ENCODE peak calls at places on chromosome 7, in nine cellular contexts. Z is A549; G is psoas muscle; K is GM23248; N is effector memory CD4-positive, alpha-beta T cell; M is adrenal gland; H is suprapubic skin; C is breast epithelium; D is endothelial cell of umbilical vein. L is an unnamed sample. For H3K4me1, the result is how much of the 10 kb centered on the place peaks cover.

GRCh38 chr7:45184326-45185027 is 26.9 kb downstream of the RAMP3 start:
- DNase-seq in Z (no peak), G (no peak), K (no peak), N (no peak), M (peak), H (peak), C (peak), D (no peak), L (no peak)

GRCh38 chr7:936131-937054 is 18.1 kb downstream of the ADAP1 start:
- DNase-seq in Z (peak), G (no peak), K (peak), N (no peak), M (no peak), H (peak), C (no peak), D (no peak), L (no peak)

GRCh38 chr7:43004076-43004475 is 71.9 kb downstream of the MRPL32 start:
- DNase-seq in Z (no peak), G (no peak), K (no peak), N (no peak), M (no peak), H (no peak), C (no peak), D (no peak), L (no peak)

GRCh38 chr7:125857606-125858005 is 928.0 kb upstream of the POT1 start:
- DNase-seq in Z (no peak), G (no peak), K (no peak), N (no peak), M (no peak), H (no peak), C (no peak), D (no peak), L (no peak)

GRCh38 chr7:149071641-149072437 is 18.7 kb downstream of the ZNF786 start:
- DNase-seq in Z (peak), G (peak), K (no peak), N (peak), M (no peak), H (no peak), C (no peak), D (no peak), L (peak)

GRCh38 chr7:922334-923107 is 32.0 kb downstream of the ADAP1 start:
- DNase-seq in Z (no peak), G (peak), K (no peak), N (no peak), M (no peak), H (no peak), C (peak), D (no peak), L (no peak)

GRCh38 chr7:44633254-44634186 is 27.1 kb downstream of the OGDH start:
- DNase-seq in Z (no peak), G (peak), K (peak), N (peak), M (peak), H (peak), C (peak), D (peak), L (peak)

GRCh38 chr7:137996386-137996851 is 5.5 kb downstream of the CREB3L2 start:
- DNase-seq in Z (no peak), G (peak), K (peak), N (no peak), M (peak), H (peak), C (no peak), D (peak), L (no peak)

GRCh38 chr7:121608785-121609184 is 212.7 kb upstream of the FAM3C start:
- DNase-seq in Z (no peak), G (no peak), K (no peak), N (no peak), M (peak), H (no peak), C (no peak), D (no peak), L (no peak)

GRCh38 chr7:475951-476441 is 43.6 kb downstream of the PDGFA start:
- DNase-seq in Z (no peak), G (no peak), K (no peak), N (no peak), M (no peak), H (peak), C (no peak), D (no peak), L (no peak)

GRCh38 chr7:137508437-137509175 is 165.1 kb upstream of the PTN start:
- DNase-seq in Z (no peak), G (no peak), K (peak), N (no peak), M (no peak), H (no peak), C (no peak), D (peak), L (no peak)

GRCh38 chr7:63376873-63377272 is 621.8 kb upstream of the ZNF722 start:
- DNase-seq in Z (no peak), G (no peak), K (no peak), N (no peak), M (no peak), H (no peak), C (no peak), D (no peak), L (no peak)

GRCh38 chr7:57404343-57404966 is 45.5 kb upstream of the ZNF716 start:
- DNase-seq in Z (no peak), G (peak), K (no peak), N (no peak), M (peak), H (no peak), C (no peak), D (no peak), L (no peak)

GRCh38 chr7:42262907-42263466 is 26.0 kb upstream of the GLI3 start:
- DNase-seq in Z (no peak), G (peak), K (peak), N (no peak), M (no peak), H (peak), C (no peak), D (no peak), L (no peak)

GRCh38 chr7:89104748-89105685 is 309.5 kb upstream of the TEX47 start:
- DNase-seq in Z (no peak), G (no peak), K (peak), N (no peak), M (no peak), H (no peak), C (no peak), D (no peak), L (no peak)

GRCh38 chr7:138565451-138566114 is 105.5 kb downstream of the TRIM24 start:
- DNase-seq in Z (no peak), G (no peak), K (peak), N (no peak), M (peak), H (no peak), C (no peak), D (peak), L (no peak)

GRCh38 chr7:28630350-28630749 is 218.0 kb downstream of the CREB5 start:
- DNase-seq in Z (no peak), G (no peak), K (peak), N (no peak), M (no peak), H (no peak), C (no peak), D (no peak), L (no peak)

GRCh38 chr7:110870926-110871325 is 220.0 kb upstream of the LRRN3 start:
- DNase-seq in Z (no peak), G (no peak), K (no peak), N (no peak), M (no peak), H (no peak), C (no peak), D (no peak), L (no peak)

GRCh38 chr7:28298870-28299484 is 113.3 kb upstream of the CREB5 start:
- DNase-seq in Z (peak), G (no peak), K (peak), N (no peak), M (peak), H (no peak), C (no peak), D (peak), L (no peak)

GRCh38 chr7:42639930-42640329 is 271.9 kb downstream of the C7orf25 start:
- DNase-seq in Z (no peak), G (no peak), K (peak), N (no peak), M (no peak), H (no peak), C (no peak), D (no peak), L (no peak)

GRCh38 chr7:51315393-51316261 is 982 bp downstream of the COBL start:
- DNase-seq in Z (peak), G (peak), K (peak), N (no peak), M (peak), H (no peak), C (peak), D (no peak), L (no peak)

GRCh38 chr7:75722381-75722780 is 16.4 kb downstream of the HIP1 start:
- DNase-seq in Z (no peak), G (no peak), K (no peak), N (no peak), M (no peak), H (no peak), C (no peak), D (no peak), L (no peak)

GRCh38 chr7:10934292-10934691 is 39.4 kb upstream of the PHF14 start:
- DNase-seq in Z (no peak), G (no peak), K (peak), N (no peak), M (no peak), H (no peak), C (no peak), D (no peak), L (no peak)

GRCh38 chr7:108340856-108341411 is 115.3 kb downstream of the NRCAM start:
- DNase-seq in Z (no peak), G (no peak), K (no peak), N (no peak), M (no peak), H (no peak), C (no peak), D (no peak), L (no peak)

GRCh38 chr7:77246031-77246430 is 46.4 kb upstream of the FGL2 start:
- DNase-seq in Z (no peak), G (no peak), K (no peak), N (no peak), M (no peak), H (no peak), C (no peak), D (no peak), L (no peak)

GRCh38 chr7:124072603-124073324 is 39.9 kb upstream of the TMEM229A start:
- DNase-seq in Z (no peak), G (no peak), K (peak), N (no peak), M (no peak), H (no peak), C (no peak), D (peak), L (no peak)

DNA sequence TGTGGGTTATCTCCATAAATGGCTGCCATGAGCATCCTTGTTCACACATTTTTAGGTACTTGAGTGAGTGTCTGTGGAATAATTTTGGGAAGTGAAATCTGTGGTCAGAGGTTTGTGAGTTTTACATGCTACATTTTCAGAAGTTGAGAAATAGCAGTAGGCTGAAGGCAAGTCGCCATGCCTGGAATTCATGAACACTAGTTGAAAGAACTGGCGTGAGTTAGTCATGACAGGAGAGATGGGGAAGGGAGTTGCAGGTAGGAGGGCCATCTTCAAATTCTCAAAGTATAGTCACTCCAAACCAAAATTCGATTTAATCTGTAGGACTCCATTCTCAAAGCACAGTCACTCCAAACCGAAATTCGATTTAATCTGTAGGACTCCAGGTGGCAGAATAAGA is 89.6 kb downstream of the EGFR start:
- DNase-seq in Z (no peak), G (no peak), K (no peak), N (no peak), M (no peak), H (no peak), C (no peak), D (no peak), L (no peak)
- H3K4me1 ChIP-seq in Z (half or more), G (half or more), K (half or more), N (under half), M (under half), H (half or more), C (under half), D (under half), L (under half)

GRCh38 chr7:106283831-106284515 is 810 bp downstream of the NAMPT start:
- DNase-seq in Z (no peak), G (peak), K (peak), N (no peak), M (peak), H (peak), C (peak), D (peak), L (peak)

GRCh38 chr7:106282852-106283251 is 1.9 kb downstream of the NAMPT start:
- DNase-seq in Z (no peak), G (no peak), K (no peak), N (no peak), M (no peak), H (no peak), C (no peak), D (no peak), L (no peak)

GRCh38 chr7:106284516-106285050 is at the start of gene NAMPT:
- DNase-seq in Z (no peak), G (peak), K (peak), N (peak), M (peak), H (peak), C (peak), D (peak), L (no peak)

GRCh38 chr7:106282374-106282773 is 2.4 kb downstream of the NAMPT start:
- DNase-seq in Z (no peak), G (no peak), K (no peak), N (no peak), M (no peak), H (no peak), C (no peak), D (no peak), L (no peak)

GRCh38 chr7:106283501-106283830 is 1.3 kb downstream of the NAMPT start:
- DNase-seq in Z (no peak), G (no peak), K (no peak), N (no peak), M (no peak), H (no peak), C (no peak), D (no peak), L (no peak)
- H3K27ac ChIP-seq in Z (peak), G (peak), K (peak), N (peak), M (peak), H (peak), C (peak), D (peak), L (peak)

GRCh38 chr7:32929430-32930161 is 27.6 kb upstream of the FKBP9 start:
- DNase-seq in Z (no peak), G (no peak), K (no peak), N (no peak), M (no peak), H (no peak), C (no peak), D (no peak), L (no peak)
- H3K4me1 ChIP-seq in Z (under half), G (under half), K (under half), N (under half), M (under half), H (under half), C (under half), D (under half), L (under half)

GRCh38 chr7:102044641-102044983 is 227.2 kb downstream of the CUX1 start:
- DNase-seq in Z (no peak), G (no peak), K (peak), N (no peak), M (no peak), H (no peak), C (peak), D (no peak), L (no peak)

GRCh38 chr7:102046373-102047117 is 229.1 kb downstream of the CUX1 start:
- DNase-seq in Z (no peak), G (no peak), K (peak), N (no peak), M (no peak), H (no peak), C (no peak), D (no peak), L (no peak)

GRCh38 chr7:102047167-102047566 is 229.7 kb downstream of the CUX1 start:
- DNase-seq in Z (no peak), G (no peak), K (no peak), N (no peak), M (no peak), H (no peak), C (no peak), D (no peak), L (no peak)

GRCh38 chr7:102045681-102046372 is 228.4 kb downstream of the CUX1 start:
- DNase-seq in Z (no peak), G (no peak), K (no peak), N (no peak), M (no peak), H (no peak), C (no peak), D (no peak), L (no peak)

DNA sequence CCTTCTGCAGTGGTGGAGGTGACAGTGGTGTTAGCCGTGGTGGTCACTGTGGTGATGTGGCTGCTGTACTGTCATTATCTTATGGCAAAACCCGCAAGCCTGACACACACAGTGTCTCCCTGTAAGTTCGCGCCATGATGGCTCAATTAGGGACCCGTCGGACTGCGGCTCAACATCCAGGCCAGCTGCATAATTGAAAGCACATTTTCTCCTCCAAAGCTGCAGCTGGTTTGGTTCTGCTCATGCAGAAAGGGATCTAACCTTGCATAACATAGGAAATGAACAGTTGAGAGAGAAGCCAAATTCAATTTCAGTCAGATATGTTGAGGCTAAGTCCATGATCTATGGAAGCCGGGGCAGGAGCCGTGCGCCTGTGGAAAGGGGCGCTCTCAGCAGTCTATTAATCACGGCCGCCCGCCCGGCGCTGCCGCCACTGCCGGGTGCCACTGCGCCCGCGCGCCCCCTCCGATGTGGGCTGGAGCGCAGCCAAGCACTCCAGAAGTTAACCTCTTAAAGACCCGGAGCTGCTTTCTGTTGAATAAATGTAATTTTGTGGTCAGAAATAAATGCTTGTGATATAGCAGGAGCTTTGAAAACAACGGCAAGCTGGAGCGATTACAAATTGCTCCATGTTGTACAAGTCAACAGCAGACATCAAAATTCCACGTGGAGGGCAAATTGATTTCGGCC is 227.7 kb downstream of the CUX1 start:
- DNase-seq in Z (no peak), G (peak), K (peak), N (no peak), M (peak), H (no peak), C (no peak), D (no peak), L (no peak)
- H3K27ac ChIP-seq in Z (peak), G (no peak), K (peak), N (no peak), M (peak), H (no peak), C (no peak), D (no peak), L (no peak)

GRCh38 chr7:5689118-5689517 is 92.3 kb downstream of the RNF216 start:
- DNase-seq in Z (no peak), G (no peak), K (peak), N (peak), M (no peak), H (no peak), C (no peak), D (no peak), L (peak)

GRCh38 chr7:5690931-5691461 is 90.5 kb downstream of the RNF216 start:
- DNase-seq in Z (no peak), G (peak), K (peak), N (no peak), M (peak), H (no peak), C (no peak), D (no peak), L (no peak)

GRCh38 chr7:5689716-5690115 is 91.7 kb downstream of the RNF216 start:
- DNase-seq in Z (no peak), G (no peak), K (peak), N (no peak), M (no peak), H (no peak), C (no peak), D (no peak), L (no peak)

GRCh38 chr7:5686131-5686530 is 95.3 kb downstream of the RNF216 start:
- DNase-seq in Z (no peak), G (no peak), K (no peak), N (no peak), M (no peak), H (no peak), C (no peak), D (no peak), L (no peak)

GRCh38 chr7:5687936-5688673 is 93.4 kb downstream of the RNF216 start:
- DNase-seq in Z (no peak), G (no peak), K (no peak), N (no peak), M (no peak), H (no peak), C (no peak), D (no peak), L (peak)
- H3K4me1 ChIP-seq in Z (half or more), G (under half), K (half or more), N (under half), M (half or more), H (under half), C (under half), D (under half), L (half or more)

DNA sequence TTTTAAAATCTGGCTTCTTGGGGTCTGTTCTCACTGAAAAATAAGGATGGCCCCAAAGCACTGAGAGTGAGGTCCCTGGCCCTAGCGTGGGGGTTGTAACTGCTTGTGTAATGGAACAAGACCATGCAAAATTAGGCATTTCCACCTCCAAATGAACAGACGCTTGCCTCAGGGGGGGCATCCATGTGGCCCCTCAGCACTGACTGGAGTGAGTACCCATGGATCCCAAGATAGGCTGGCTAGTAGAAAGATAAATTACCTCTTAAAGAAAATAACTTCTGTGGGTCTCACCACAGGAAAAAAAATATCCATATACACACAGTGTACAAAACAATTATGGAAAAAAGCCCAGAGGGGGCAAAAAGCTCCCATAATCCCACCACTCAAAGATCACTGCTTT is 15.2 kb upstream of the CPA1 start:
- DNase-seq in Z (no peak), G (no peak), K (no peak), N (no peak), M (no peak), H (peak), C (no peak), D (no peak), L (no peak)
- H3K27ac ChIP-seq in Z (no peak), G (peak), K (no peak), N (no peak), M (peak), H (no peak), C (peak), D (no peak), L (no peak)

DNA sequence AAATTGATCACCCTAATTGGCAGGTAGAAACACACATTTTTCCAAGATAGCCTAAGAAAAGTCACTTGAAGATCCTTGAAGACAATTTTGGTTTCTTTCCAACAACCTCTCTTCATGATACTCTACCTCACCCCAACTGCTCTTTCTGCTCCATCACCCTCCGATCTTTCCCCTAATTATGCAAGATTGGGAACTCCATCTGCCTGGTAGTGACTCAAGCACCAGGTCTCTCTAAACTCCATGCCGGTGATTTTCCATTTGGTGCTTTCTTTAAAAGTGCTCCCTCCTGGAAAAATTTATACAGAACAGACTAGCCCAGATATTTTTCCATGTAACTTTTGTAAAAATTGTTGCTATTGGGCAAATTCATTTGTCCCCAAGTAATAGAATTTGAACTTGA is 1.1 kb upstream of the AKR1B1 start:
- DNase-seq in Z (peak), G (no peak), K (peak), N (no peak), M (no peak), H (no peak), C (no peak), D (no peak), L (no peak)
- H3K4me1 ChIP-seq in Z (half or more), G (under half), K (under half), N (under half), M (under half), H (under half), C (under half), D (under half), L (under half)

DNA sequence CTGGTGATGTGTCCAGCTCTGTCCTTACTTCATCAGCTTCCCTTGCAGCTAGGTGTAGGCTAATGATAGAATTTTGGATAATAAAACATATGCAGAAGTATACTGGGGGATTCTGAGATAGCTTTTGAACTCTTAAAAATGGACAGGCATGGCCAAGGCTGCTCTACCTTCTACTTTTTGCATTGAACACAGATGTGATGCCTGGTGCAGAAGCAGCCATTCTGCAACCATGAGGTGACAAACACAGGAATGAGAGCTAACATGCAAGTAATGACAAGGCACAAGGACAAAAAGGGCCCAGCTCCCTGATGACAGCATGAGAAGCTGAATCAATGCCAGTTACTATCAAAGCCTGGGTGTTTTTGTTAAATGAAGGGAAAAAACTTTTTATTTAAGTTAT is 686.5 kb upstream of the AUTS2 start:
- DNase-seq in Z (no peak), G (no peak), K (no peak), N (no peak), M (no peak), H (no peak), C (no peak), D (no peak), L (no peak)
- H3K27ac ChIP-seq in Z (no peak), G (no peak), K (no peak), N (no peak), M (no peak), H (no peak), C (no peak), D (no peak), L (no peak)

L was measured in CD4-positive, alpha-beta memory T cell.